ENCODE peak calls at places on chromosomes 4 and X, in seven cellular contexts. T is MM.1S; L is stimulated activated naive B cell treated with anti-CD40 and anti-IgM and Interleukin-4, amounts not matched to agents 10 μg/mL and 1 μg/mL and 100 μg/mL, for 72 hours; J is lung; K is GM13976; D is NCI-H345; N is stimulated activated CD4-positive, alpha-beta T cell treated with anti-CD3 and anti-CD28 coated beads, TNF-alpha, amount 100 ng/mL, for 24 hours. B is an unnamed sample.

GRCh38 chr4:167238226-167238625 is 3.9 kb upstream of the SPOCK3 start:
- DNase-seq in T (no peak), L (no peak), J (no peak), K (no peak), D (no peak), N (no peak), B (no peak)

GRCh38 chr4:10115271-10115656 is 1.3 kb downstream of the WDR1 start:
- DNase-seq in T (no peak), L (no peak), J (no peak), K (no peak), D (no peak), N (no peak), B (peak; percentile 54)

GRCh38 chr4:7324651-7325121 is 110.0 kb downstream of the PSAPL1 start:
- DNase-seq in T (no peak), L (no peak), J (no peak), K (no peak), D (peak; percentile 84), N (no peak), B (no peak)

GRCh38 chr4:158760866-158761265 is 8.0 kb upstream of the FNIP2 start:
- DNase-seq in T (no peak), L (no peak), J (no peak), K (no peak), D (no peak), N (no peak), B (peak; percentile 63)

GRCh38 chr4:97496298-97496873 is 646.9 kb downstream of the STPG2 start:
- DNase-seq in T (no peak), L (no peak), J (no peak), K (no peak), D (no peak), N (no peak), B (no peak)

GRCh38 chr4:169335331-169335730 is 64.6 kb upstream of the SH3RF1 start:
- DNase-seq in T (no peak), L (no peak), J (no peak), K (no peak), D (no peak), N (no peak), B (peak; percentile 62)

GRCh38 chr4:116016201-116016600 is 902.8 kb upstream of the NDST4 start:
- DNase-seq in T (peak; percentile 54), L (no peak), J (no peak), K (no peak), D (no peak), N (no peak), B (peak; percentile 54)

GRCh38 chr4:89653012-89653411 is 183.9 kb downstream of the SNCA start:
- DNase-seq in T (no peak), L (no peak), J (no peak), K (no peak), D (peak; percentile 28), N (no peak), B (no peak)

GRCh38 chr4:143336828-143337599 is at the start of gene GAB1:
- DNase-seq in T (peak; percentile 94), L (no peak), J (peak; percentile 37), K (peak; percentile 82), D (peak; percentile 69), N (no peak), B (peak; percentile 80)

GRCh38 chr4:85478576-85478975 is 3.6 kb downstream of the ARHGAP24 start:
- DNase-seq in T (no peak), L (no peak), J (no peak), K (no peak), D (no peak), N (no peak), B (peak; percentile 67)

GRCh38 chr4:77538144-77538543 is 67.5 kb upstream of the CXCL13 start:
- DNase-seq in T (peak; percentile 58), L (no peak), J (no peak), K (no peak), D (no peak), N (no peak), B (peak; percentile 90)

GRCh38 chr4:168485511-168485910 is 5.2 kb upstream of the DDX60L start:
- DNase-seq in T (no peak), L (no peak), J (no peak), K (no peak), D (no peak), N (no peak), B (no peak)

GRCh38 chr4:155403886-155404285 is 27.1 kb upstream of the MAP9 start:
- DNase-seq in T (peak; percentile 64), L (no peak), J (no peak), K (no peak), D (peak; percentile 6), N (no peak), B (peak; percentile 22)

GRCh38 chr4:113541933-113542332 is 219.6 kb downstream of the CAMK2D start:
- DNase-seq in T (no peak), L (no peak), J (no peak), K (no peak), D (no peak), N (no peak), B (no peak)

GRCh38 chrX:120753413-120754251 is 122.0 kb downstream of the CT47B1 start:
- DNase-seq in T (no peak), L (peak; percentile 4), J (no peak), K (no peak), D (no peak), N (no peak), B (no peak)

GRCh38 chr4:61202638-61203495 is 2.7 kb downstream of the ADGRL3 start:
- DNase-seq in T (no peak), L (no peak), J (no peak), K (peak; percentile 11), D (peak; percentile 72), N (no peak), B (no peak)

GRCh38 chr4:13481569-13481968 is 2.6 kb downstream of the RAB28 start:
- DNase-seq in T (no peak), L (no peak), J (no peak), K (no peak), D (no peak), N (no peak), B (peak; percentile 76)

GRCh38 chr4:128349921-128350320 is 62.3 kb upstream of the PGRMC2 start:
- DNase-seq in T (no peak), L (no peak), J (no peak), K (no peak), D (peak; percentile 31), N (no peak), B (peak; percentile 60)

GRCh38 chr4:4791299-4791798 is 68.1 kb upstream of the MSX1 start:
- DNase-seq in T (no peak), L (no peak), J (no peak), K (no peak), D (peak; percentile 67), N (no peak), B (peak; percentile 8)

GRCh38 chr4:108943371-108943770 is 180.5 kb upstream of the ETNPPL start:
- DNase-seq in T (no peak), L (no peak), J (no peak), K (no peak), D (no peak), N (no peak), B (no peak)

GRCh38 chr4:26039950-26040349 is 125.9 kb downstream of the SMIM20 start:
- DNase-seq in T (no peak), L (no peak), J (no peak), K (no peak), D (no peak), N (no peak), B (no peak)

GRCh38 chr4:173420324-173420752 is 21.4 kb upstream of the SCRG1 start:
- DNase-seq in T (peak; percentile 49), L (no peak), J (no peak), K (peak; percentile 29), D (peak; percentile 5), N (no peak), B (peak; percentile 35)

GRCh38 chr4:7712021-7712420 is 227.6 kb downstream of the AFAP1 start:
- DNase-seq in T (no peak), L (no peak), J (no peak), K (no peak), D (no peak), N (no peak), B (no peak)

GRCh38 chrX:123153846-123154335 is 30.2 kb upstream of the GRIA3 start:
- DNase-seq in T (no peak), L (no peak), J (no peak), K (no peak), D (no peak), N (no peak), B (no peak)

GRCh38 chr4:105992641-105993305 is 97.5 kb downstream of the NPNT start:
- DNase-seq in T (no peak), L (no peak), J (no peak), K (no peak), D (no peak), N (no peak), B (peak; percentile 72)

GRCh38 chr4:128528793-128529553 is 241.4 kb upstream of the PGRMC2 start:
- DNase-seq in T (no peak), L (no peak), J (peak; percentile 48), K (no peak), D (no peak), N (no peak), B (peak; percentile 96)

GRCh38 chrX:18973527-18974192 is 10.3 kb downstream of the PHKA2 start:
- DNase-seq in T (no peak), L (no peak), J (no peak), K (no peak), D (peak; percentile 73), N (no peak), B (no peak)

GRCh38 chr4:148514581-148514980 is 72.4 kb upstream of the NR3C2 start:
- DNase-seq in T (no peak), L (no peak), J (no peak), K (no peak), D (no peak), N (no peak), B (no peak)

GRCh38 chr4:108117473-108118182 is 51.1 kb downstream of the LEF1 start:
- DNase-seq in T (no peak), L (no peak), J (no peak), K (no peak), D (no peak), N (no peak), B (no peak)

GRCh38 chrX:3526084-3526483 is 179.6 kb upstream of the MXRA5 start:
- DNase-seq in T (no peak), L (no peak), J (no peak), K (no peak), D (no peak), N (no peak), B (peak; percentile 67)

GRCh38 chrX:101676571-101676970 is 16.9 kb upstream of the ARMCX2 start:
- DNase-seq in T (peak; percentile 31), L (no peak), J (no peak), K (no peak), D (no peak), N (no peak), B (no peak)

GRCh38 chrX:1885116-1885515 is 270.3 kb downstream of the ASMT start:
- DNase-seq in T (no peak), L (no peak), J (no peak), K (no peak), D (no peak), N (no peak), B (no peak)

GRCh38 chr4:108774809-108775530 is 12.1 kb upstream of the ETNPPL start:
- DNase-seq in T (no peak), L (no peak), J (peak; percentile 35), K (no peak), D (no peak), N (no peak), B (no peak)

GRCh38 chr4:54588404-54588803 is 69.4 kb upstream of the KIT start:
- DNase-seq in T (no peak), L (no peak), J (no peak), K (no peak), D (no peak), N (no peak), B (no peak)

GRCh38 chrX:121733514-121733913 is 686.1 kb downstream of the GLUD2 start:
- DNase-seq in T (no peak), L (no peak), J (no peak), K (no peak), D (no peak), N (no peak), B (no peak)

GRCh38 chrX:39874202-39874816 is 223.4 kb downstream of the BCOR start:
- DNase-seq in T (no peak), L (peak; percentile 69), J (no peak), K (peak; percentile 71), D (no peak), N (peak; percentile 38), B (no peak)

GRCh38 chr4:76783836-76784235 is 114.1 kb downstream of the SOWAHB start:
- DNase-seq in T (no peak), L (no peak), J (no peak), K (no peak), D (no peak), N (no peak), B (peak; percentile 41)

GRCh38 chr4:185500576-185500975 is 29.0 kb upstream of the CCDC110 start:
- DNase-seq in T (no peak), L (no peak), J (no peak), K (no peak), D (no peak), N (no peak), B (no peak)

B was measured in LHCN-M2.